ENCODE peak calls at places on chromosome 2, in four cellular contexts. One of them, this sample, is unnamed.

GRCh38 chr2:162161634-162162033 is 9.6 kb upstream of the GCG start:
- DNase-seq in T follicular helper cell: no peak
- DNase-seq in GM10248: no peak
- DNase-seq in bronchial epithelial cell: no peak
- DNase-seq in this sample: no peak

GRCh38 chr2:29016500-29016899 is 35.4 kb downstream of the TOGARAM2 start:
- DNase-seq in GM10248: no peak
- DNase-seq in T follicular helper cell: no peak
- DNase-seq in bronchial epithelial cell: no peak
- DNase-seq in this sample: no peak

GRCh38 chr2:75186829-75187228 is 12.5 kb downstream of the TACR1 start:
- DNase-seq in bronchial epithelial cell: no peak
- DNase-seq in GM10248: no peak
- DNase-seq in T follicular helper cell: no peak
- DNase-seq in this sample: no peak

GRCh38 chr2:56084117-56084936 is 99.5 kb upstream of the CCDC85A start:
- DNase-seq in bronchial epithelial cell: no peak
- DNase-seq in T follicular helper cell: no peak
- DNase-seq in GM10248: no peak
- DNase-seq in this sample: peak

GRCh38 chr2:167767858-167768257 is 479.5 kb downstream of the STK39 start:
- DNase-seq in GM10248: no peak
- DNase-seq in T follicular helper cell: no peak
- DNase-seq in bronchial epithelial cell: no peak
- DNase-seq in this sample: no peak

GRCh38 chr2:99066075-99066557 is 75.4 kb upstream of the C2orf15 start:
- DNase-seq in T follicular helper cell: no peak
- DNase-seq in GM10248: peak
- DNase-seq in bronchial epithelial cell: peak
- DNase-seq in this sample: peak

GRCh38 chr2:207505180-207505579 is 24.6 kb upstream of the CREB1 start:
- DNase-seq in GM10248: peak
- DNase-seq in T follicular helper cell: no peak
- DNase-seq in bronchial epithelial cell: peak
- DNase-seq in this sample: peak

GRCh38 chr2:204608261-204608660 is 63.0 kb downstream of the PARD3B start:
- DNase-seq in T follicular helper cell: no peak
- DNase-seq in GM10248: no peak
- DNase-seq in bronchial epithelial cell: no peak
- DNase-seq in this sample: no peak

GRCh38 chr2:191303349-191304005 is 58.3 kb downstream of the MYO1B start:
- DNase-seq in GM10248: no peak
- DNase-seq in T follicular helper cell: no peak
- DNase-seq in bronchial epithelial cell: peak
- DNase-seq in this sample: peak

GRCh38 chr2:30265441-30266015 is 34.2 kb downstream of the LBH start:
- DNase-seq in T follicular helper cell: no peak
- DNase-seq in GM10248: no peak
- DNase-seq in bronchial epithelial cell: peak
- DNase-seq in this sample: peak

GRCh38 chr2:1692342-1692741 is 52.0 kb downstream of the PXDN start:
- DNase-seq in T follicular helper cell: no peak
- DNase-seq in GM10248: no peak
- DNase-seq in bronchial epithelial cell: no peak
- DNase-seq in this sample: no peak

GRCh38 chr2:177726853-177727465 is 334.4 kb downstream of the AGPS start:
- DNase-seq in T follicular helper cell: no peak
- DNase-seq in bronchial epithelial cell: no peak
- DNase-seq in GM10248: no peak
- DNase-seq in this sample: no peak

GRCh38 chr2:206211657-206212255 is 52.1 kb downstream of the EEF1B2 start:
- DNase-seq in T follicular helper cell: no peak
- DNase-seq in bronchial epithelial cell: peak
- DNase-seq in GM10248: no peak
- DNase-seq in this sample: peak

GRCh38 chr2:12766421-12766879 is 49.7 kb downstream of the TRIB2 start:
- DNase-seq in bronchial epithelial cell: peak
- DNase-seq in GM10248: no peak
- DNase-seq in T follicular helper cell: no peak
- DNase-seq in this sample: no peak

GRCh38 chr2:57516740-57517340 is 529.8 kb upstream of the VRK2 start:
- DNase-seq in GM10248: peak
- DNase-seq in bronchial epithelial cell: peak
- DNase-seq in T follicular helper cell: no peak
- DNase-seq in this sample: peak

GRCh38 chr2:62281661-62282060 is 85.7 kb downstream of the B3GNT2 start:
- DNase-seq in bronchial epithelial cell: no peak
- DNase-seq in GM10248: no peak
- DNase-seq in T follicular helper cell: no peak
- DNase-seq in this sample: no peak

GRCh38 chr2:189022002-189022401 is 47.8 kb downstream of the COL3A1 start:
- DNase-seq in T follicular helper cell: no peak
- DNase-seq in bronchial epithelial cell: peak
- DNase-seq in GM10248: no peak
- DNase-seq in this sample: peak

GRCh38 chr2:154814856-154815255 is 116.4 kb downstream of the KCNJ3 start:
- DNase-seq in bronchial epithelial cell: no peak
- DNase-seq in GM10248: no peak
- DNase-seq in T follicular helper cell: no peak
- DNase-seq in this sample: no peak

GRCh38 chr2:1653137-1653789 is 91.1 kb downstream of the PXDN start:
- DNase-seq in bronchial epithelial cell: peak
- DNase-seq in GM10248: no peak
- DNase-seq in T follicular helper cell: no peak
- DNase-seq in this sample: peak

GRCh38 chr2:101980368-101980767 is 11.4 kb upstream of the IL1R2 start:
- DNase-seq in T follicular helper cell: no peak
- DNase-seq in GM10248: no peak
- DNase-seq in bronchial epithelial cell: peak
- DNase-seq in this sample: no peak

GRCh38 chr2:16125614-16126125 is 185.3 kb downstream of the MYCN start:
- DNase-seq in T follicular helper cell: no peak
- DNase-seq in bronchial epithelial cell: no peak
- DNase-seq in GM10248: no peak
- DNase-seq in this sample: no peak

GRCh38 chr2:103789716-103790085 is 1027.9 kb downstream of the TMEM182 start:
- DNase-seq in bronchial epithelial cell: no peak
- DNase-seq in GM10248: no peak
- DNase-seq in T follicular helper cell: no peak
- DNase-seq in this sample: no peak

GRCh38 chr2:231181848-231182247 is 16.6 kb upstream of the ARMC9 start:
- DNase-seq in GM10248: peak
- DNase-seq in T follicular helper cell: no peak
- DNase-seq in bronchial epithelial cell: no peak
- DNase-seq in this sample: peak

GRCh38 chr2:120321721-120322284 is 24.1 kb upstream of the INHBB start:
- DNase-seq in T follicular helper cell: no peak
- DNase-seq in bronchial epithelial cell: no peak
- DNase-seq in GM10248: no peak
- DNase-seq in this sample: no peak

GRCh38 chr2:14492920-14493503 is 139.5 kb upstream of the LRATD1 start:
- DNase-seq in GM10248: no peak
- DNase-seq in bronchial epithelial cell: peak
- DNase-seq in T follicular helper cell: no peak
- DNase-seq in this sample: peak

GRCh38 chr2:181810823-181811695 is 80.5 kb upstream of the ITPRID2 start:
- DNase-seq in bronchial epithelial cell: peak
- DNase-seq in GM10248: no peak
- DNase-seq in T follicular helper cell: no peak
- DNase-seq in this sample: peak

GRCh38 chr2:69994166-69994565 is 32.7 kb upstream of the ASPRV1 start:
- DNase-seq in GM10248: no peak
- DNase-seq in T follicular helper cell: no peak
- DNase-seq in bronchial epithelial cell: no peak
- DNase-seq in this sample: no peak

GRCh38 chr2:64624862-64625261 is 28.9 kb downstream of the SERTAD2 start:
- DNase-seq in bronchial epithelial cell: no peak
- DNase-seq in T follicular helper cell: no peak
- DNase-seq in GM10248: no peak
- DNase-seq in this sample: no peak